ENCODE peak calls at places on chromosomes 1 and 21, in four cellular contexts. W is SK-N-SH, R is HCT116, U is GM23248. E is an unnamed sample. For H3K4me1, the result is how much of the 10 kb centered on the place peaks cover.

GRCh38 chr1:160078392-160079195 is 2.7 kb upstream of the KCNJ9 start:
- DNase-seq in W (peak), U (peak), R (peak), E (peak)

GRCh38 chr1:183987593-183988318 is 49.8 kb downstream of the COLGALT2 start:
- DNase-seq in U (no peak), R (no peak), W (no peak), E (no peak)

GRCh38 chr1:235199441-235199840 is 38.4 kb upstream of the RBM34 start:
- DNase-seq in R (no peak), U (peak), W (peak), E (peak)

GRCh38 chr21:20882462-20883415 is 115.5 kb upstream of the NCAM2 start:
- DNase-seq in W (peak), R (peak), U (peak), E (peak)

GRCh38 chr1:27603320-27603961 is 503 bp downstream of the AHDC1 start:
- DNase-seq in U (peak), W (no peak), R (no peak), E (peak)

GRCh38 chr1:220528049-220528678 is at the start of gene MARK1:
- DNase-seq in U (peak), W (peak), R (no peak), E (peak)

GRCh38 chr1:230611128-230611914 is 31.0 kb upstream of the COG2 start:
- DNase-seq in U (no peak), R (no peak), W (no peak), E (no peak)

GRCh38 chr1:52060822-52061221 is 4.7 kb downstream of the BTF3L4 start:
- DNase-seq in R (no peak), W (no peak), U (no peak), E (no peak)

GRCh38 chr1:32761253-32761877 is 55.8 kb downstream of the YARS1 start:
- DNase-seq in U (peak), R (peak), W (peak), E (peak)

GRCh38 chr1:6051423-6051822 is 5.7 kb downstream of the KCNAB2 start:
- DNase-seq in U (no peak), R (no peak), W (no peak), E (no peak)

GRCh38 chr1:6054596-6054995 is 8.9 kb downstream of the KCNAB2 start:
- DNase-seq in U (no peak), R (no peak), W (no peak), E (no peak)

GRCh38 chr1:6053206-6053546 is 7.5 kb downstream of the KCNAB2 start:
- DNase-seq in W (no peak), U (no peak), R (no peak), E (no peak)

GRCh38 chr1:6049419-6049818 is 3.7 kb downstream of the KCNAB2 start:
- DNase-seq in R (no peak), U (no peak), W (no peak), E (no peak)

GRCh38 chr1:6052543-6053205 is 7.0 kb downstream of the KCNAB2 start:
- DNase-seq in R (no peak), W (peak), U (peak), E (peak)
- H3K4me2 ChIP-seq in R (no peak), W (no peak), U (no peak), E (no peak)

GRCh38 chr1:58901008-58901407 is 117.2 kb upstream of the JUN start:
- DNase-seq in W (no peak), U (no peak), R (no peak), E (no peak)
- H3K4me1 ChIP-seq in W (under half), U (under half), R (under half), E (half or more)

GRCh38 chr1:37673920-37674319 is 18.4 kb upstream of the CDCA8 start:
- DNase-seq in R (no peak), U (no peak), W (no peak), E (no peak)

GRCh38 chr1:37677808-37678207 is 14.5 kb upstream of the CDCA8 start:
- DNase-seq in R (no peak), U (no peak), W (no peak), E (no peak)

GRCh38 chr1:37671261-37671660 is 21.1 kb upstream of the CDCA8 start:
- DNase-seq in W (no peak), U (no peak), R (no peak), E (no peak)

GRCh38 chr1:37680933-37681332 is 11.4 kb upstream of the CDCA8 start:
- DNase-seq in W (no peak), U (no peak), R (no peak), E (no peak)

DNA sequence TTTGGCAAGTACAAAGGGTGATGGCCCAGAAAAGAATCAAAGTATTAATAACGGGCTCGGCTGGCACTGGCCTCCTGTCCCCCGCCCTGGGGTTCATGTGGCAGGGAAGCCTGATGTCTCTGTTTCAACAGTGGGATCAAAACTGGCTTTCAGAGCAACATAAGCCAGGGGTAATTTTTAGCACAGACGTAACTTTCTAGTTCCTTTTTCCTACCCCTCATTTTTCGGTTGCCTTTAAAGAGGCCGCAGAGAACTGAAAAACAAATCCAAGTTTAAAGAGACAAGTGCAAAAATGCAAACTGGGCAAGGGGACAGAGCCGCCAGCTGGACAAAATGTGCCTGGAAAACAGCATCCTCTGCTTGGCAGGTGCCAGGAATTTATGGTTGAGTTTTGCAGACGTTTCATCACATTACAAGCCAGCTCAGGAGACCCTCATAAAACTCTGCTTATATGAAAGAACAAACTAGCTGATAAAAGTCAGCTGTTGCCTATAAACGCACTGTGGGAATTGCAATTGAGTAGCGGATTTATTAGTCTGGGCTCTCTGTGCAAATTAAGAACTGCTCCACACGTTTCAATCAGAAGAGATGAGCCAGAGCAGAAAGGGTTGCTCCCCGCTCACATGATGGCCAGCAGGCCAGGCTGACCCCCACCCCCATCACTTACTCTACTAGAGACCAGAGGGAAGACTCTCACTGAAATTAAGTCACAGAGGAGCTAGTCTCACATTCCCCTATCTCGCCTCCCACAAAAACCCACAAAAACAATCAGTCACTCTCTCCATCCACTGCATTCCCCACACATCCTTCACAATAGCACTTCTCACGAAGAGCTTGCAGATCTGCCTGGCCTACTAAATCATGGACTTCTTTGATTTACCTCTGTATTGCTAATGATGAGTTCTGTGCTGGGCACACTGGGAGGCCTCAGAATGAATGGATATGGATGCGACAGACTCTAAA is 15.8 kb upstream of the CDCA8 start:
- DNase-seq in R (no peak), W (no peak), U (no peak), E (peak)
- H3K4me2 ChIP-seq in R (no peak), W (no peak), U (no peak), E (peak)

GRCh38 chr1:154623358-154623757 is 15.4 kb upstream of the ADAR start:
- DNase-seq in U (no peak), W (no peak), R (no peak), E (no peak)
- H3K4me1 ChIP-seq in U (under half), W (under half), R (under half), E (under half)

GRCh38 chr1:94734963-94735899 is 84.9 kb upstream of the SLC44A3 start:
- DNase-seq in R (no peak), U (peak), W (no peak), E (peak)

GRCh38 chr1:94737124-94737998 is 82.8 kb upstream of the SLC44A3 start:
- DNase-seq in U (peak), W (no peak), R (no peak), E (peak)

GRCh38 chr1:94736549-94736948 is 83.6 kb upstream of the SLC44A3 start:
- DNase-seq in U (no peak), R (no peak), W (no peak), E (no peak)

GRCh38 chr1:94738371-94738770 is 81.8 kb upstream of the SLC44A3 start:
- DNase-seq in U (no peak), R (no peak), W (no peak), E (no peak)

GRCh38 chr1:94736073-94736472 is 84.1 kb upstream of the SLC44A3 start:
- DNase-seq in U (no peak), R (no peak), W (no peak), E (no peak)
- H3K4me2 ChIP-seq in U (no peak), R (peak), W (no peak), E (peak)

GRCh38 chr21:36706951-36707762 is 8.2 kb downstream of the SIM2 start:
- DNase-seq in U (peak), R (no peak), W (peak), E (no peak)
- H3K4me1 ChIP-seq in U (under half), R (under half), W (under half), E (under half)

GRCh38 chr21:25039461-25040380 is 567.6 kb downstream of the MRPL39 start:
- DNase-seq in W (no peak), U (no peak), R (no peak), E (no peak)
- H3K4me2 ChIP-seq in W (no peak), U (no peak), R (no peak), E (peak)

GRCh38 chr1:147243228-147243685 is 773 bp downstream of the CHD1L start:
- DNase-seq in U (peak), W (peak), R (no peak), E (peak)
- H3K4me1 ChIP-seq in U (under half), W (under half), R (under half), E (under half)

DNA sequence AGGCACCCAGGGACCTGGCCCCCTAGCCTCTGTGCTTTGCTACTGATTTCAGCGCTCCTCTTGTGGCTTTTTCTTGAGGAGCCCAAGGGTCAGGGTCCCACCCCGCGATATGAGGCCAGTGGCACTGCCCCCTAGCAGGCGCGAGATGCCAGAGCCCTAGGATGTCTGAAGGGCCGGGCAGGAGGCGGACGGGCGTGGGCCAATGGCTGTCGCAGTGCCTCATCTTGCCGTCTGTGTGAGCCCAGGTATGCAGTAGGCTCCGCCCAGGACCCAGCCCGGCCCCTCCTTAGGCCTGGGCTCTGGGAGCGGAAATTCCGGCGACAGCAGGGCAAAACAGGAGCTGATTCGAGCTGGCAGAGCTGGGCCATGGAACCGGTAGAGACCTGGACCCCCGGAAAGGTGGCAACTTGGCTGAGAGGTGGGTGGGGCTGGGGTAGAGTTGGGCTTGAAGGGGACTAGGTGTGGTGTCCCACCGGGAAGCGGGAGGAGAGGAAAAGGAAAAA is at the start of gene CNKSR1:
- DNase-seq in U (no peak), R (peak), W (no peak), E (peak)
- H3K4me2 ChIP-seq in U (no peak), R (peak), W (no peak), E (peak)

E was measured in hepatocyte.